ENCODE peak calls at places on chromosome 16, in seven cellular contexts. B is ACHN, G is NCI-H82, O is left cardiac atrium, E is amygdala, D is GM23248, R is non-pigmented ciliary epithelial cell. W is an unnamed sample.
A peak's percentile ranks its signal among the peaks of the same experiment; 100 is the strongest.

GRCh38 chr16:22786284-22786683 is 27.7 kb upstream of the HS3ST2 start:
- DNase-seq in B (no peak), G (no peak), O (no peak), E (no peak), D (no peak), R (no peak), W (no peak)

GRCh38 chr16:20918486-20919239 is 18.1 kb downstream of the LYRM1 start:
- DNase-seq in B (no peak), G (no peak), O (peak; percentile 76), E (no peak), D (peak; percentile 90), R (no peak), W (no peak)

GRCh38 chr16:3087243-3087791 is 11.8 kb downstream of the ZSCAN10 start:
- DNase-seq in B (peak; percentile 22), G (no peak), O (peak; percentile 53), E (no peak), D (no peak), R (no peak), W (no peak)

GRCh38 chr16:35195173-35195863 is 1735.9 kb downstream of the TP53TG3F start:
- DNase-seq in B (no peak), G (no peak), O (no peak), E (no peak), D (no peak), R (no peak), W (no peak)

GRCh38 chr16:85527042-85527766 is 85.9 kb upstream of the GSE1 start:
- DNase-seq in B (no peak), G (no peak), O (no peak), E (no peak), D (no peak), R (no peak), W (no peak)

GRCh38 chr16:75244225-75244792 is 7.1 kb downstream of the BCAR1 start:
- DNase-seq in B (peak; percentile 62), G (no peak), O (peak; percentile 80), E (no peak), D (peak; percentile 70), R (no peak), W (no peak)

GRCh38 chr16:520847-521246 is 6.7 kb upstream of the CAPN15 start:
- DNase-seq in B (no peak), G (no peak), O (no peak), E (no peak), D (no peak), R (no peak), W (no peak)

GRCh38 chr16:70775399-70775798 is 25.6 kb downstream of the VAC14 start:
- DNase-seq in B (no peak), G (no peak), O (no peak), E (no peak), D (no peak), R (no peak), W (no peak)

GRCh38 chr16:22204091-22204655 is 1.9 kb upstream of the EEF2K start:
- DNase-seq in B (no peak), G (no peak), O (no peak), E (no peak), D (no peak), R (no peak), W (no peak)

GRCh38 chr16:28951410-28951943 is 740 bp downstream of the NFATC2IP start:
- DNase-seq in B (peak; percentile 35), G (peak; percentile 42), O (no peak), E (no peak), D (peak; percentile 53), R (no peak), W (no peak)

GRCh38 chr16:22425036-22425801 is 50.8 kb upstream of the CDR2 start:
- DNase-seq in B (no peak), G (no peak), O (peak; percentile 50), E (no peak), D (peak; percentile 86), R (no peak), W (no peak)

GRCh38 chr16:69469807-69470561 is 45.6 kb downstream of the CYB5B start:
- DNase-seq in B (no peak), G (no peak), O (no peak), E (no peak), D (no peak), R (no peak), W (no peak)

GRCh38 chr16:86296263-86296662 is 214.1 kb upstream of the FOXF1 start:
- DNase-seq in B (no peak), G (peak; percentile 38), O (no peak), E (no peak), D (no peak), R (no peak), W (no peak)